ENCODE peak calls at places on chromosomes 2 and 18, in five cellular contexts. X is NCI-H1417; O is osteocyte; A is effector memory CD8-positive, alpha-beta T cell; V is cardiac fibroblast. S is an unnamed sample.

GRCh38 chr2:26570083-26570430 is 71.1 kb downstream of the CIB4 start:
- DNase-seq in X (no peak), O (peak), A (no peak), V (no peak), S (no peak)

GRCh38 chr2:241909769-241910168 is 40.2 kb downstream of the RTP5 start:
- DNase-seq in X (no peak), O (no peak), A (no peak), V (no peak), S (no peak)

GRCh38 chr18:44951748-44952147 is 271.1 kb downstream of the SETBP1 start:
- DNase-seq in X (no peak), O (no peak), A (no peak), V (no peak), S (no peak)

GRCh38 chr2:133130548-133131246 is 437.6 kb downstream of the NCKAP5 start:
- DNase-seq in X (no peak), O (no peak), A (no peak), V (no peak), S (no peak)

GRCh38 chr2:134327367-134327766 is 73.5 kb downstream of the MGAT5 start:
- DNase-seq in X (no peak), O (no peak), A (no peak), V (peak), S (no peak)

GRCh38 chr2:240629968-240630770 is 4.9 kb downstream of the GPR35 start:
- DNase-seq in X (no peak), O (no peak), A (no peak), V (no peak), S (no peak)

GRCh38 chr2:239220363-239220762 is 180.5 kb downstream of the HDAC4 start:
- DNase-seq in X (no peak), O (no peak), A (no peak), V (no peak), S (no peak)

GRCh38 chr2:205868054-205868453 is 185.8 kb downstream of the NRP2 start:
- DNase-seq in X (no peak), O (no peak), A (no peak), V (no peak), S (no peak)

GRCh38 chr2:195009202-195009601 is 647.8 kb upstream of the SLC39A10 start:
- DNase-seq in X (no peak), O (no peak), A (no peak), V (peak), S (peak)

GRCh38 chr2:221202431-221202830 is 369.7 kb downstream of the EPHA4 start:
- DNase-seq in X (no peak), O (no peak), A (no peak), V (no peak), S (no peak)

GRCh38 chr18:13572148-13572547 is 154.2 kb downstream of the FAM210A start:
- DNase-seq in X (no peak), O (peak), A (no peak), V (no peak), S (no peak)

GRCh38 chr18:10230072-10230471 is 224.4 kb upstream of the APCDD1 start:
- DNase-seq in X (no peak), O (no peak), A (no peak), V (peak), S (peak)

GRCh38 chr2:1728821-1729220 is 15.5 kb downstream of the PXDN start:
- DNase-seq in X (peak), O (peak), A (no peak), V (no peak), S (no peak)

GRCh38 chr2:147374410-147374811 is 470.4 kb upstream of the ACVR2A start:
- DNase-seq in X (no peak), O (no peak), A (no peak), V (peak), S (peak)

GRCh38 chr2:71608441-71608840 is 155.1 kb downstream of the DYSF start:
- DNase-seq in X (no peak), O (peak), A (no peak), V (no peak), S (no peak)

GRCh38 chr2:4628931-4629565 is 925.7 kb downstream of the DCDC2C start:
- DNase-seq in X (peak), O (no peak), A (no peak), V (no peak), S (no peak)

GRCh38 chr2:24839729-24840128 is 46.5 kb downstream of the CENPO start:
- DNase-seq in X (no peak), O (no peak), A (no peak), V (no peak), S (no peak)

S was measured in NCI-H446 treated with DMSO at 0.1 percent for 48 hours.